ENCODE peak calls at places on chromosomes 16 and 17, in ten cellular contexts. I is NT2/D1, O is tibial artery, H is transverse colon, M is heart right ventricle, W is body of pancreas, Y is prostate gland, J is cardiac muscle cell, C is H9, Z is sigmoid colon. B is an unnamed sample.

GRCh38 chr17:66466933-66467367 is 164.5 kb downstream of the PRKCA start:
- DNase-seq in I (no peak), O (no peak), H (peak; percentile 22), M (no peak), W (no peak), Y (no peak), J (peak; percentile 38), C (peak; percentile 23), Z (peak; percentile 74), B (no peak)

GRCh38 chr16:56677474-56677873 is 4.8 kb upstream of the MT1X start:
- DNase-seq in I (no peak), O (no peak), H (no peak), M (no peak), W (peak; percentile 69), Y (no peak), J (no peak), C (no peak), Z (no peak), B (no peak)

GRCh38 chr17:10063730-10064221 is 134.6 kb downstream of the GAS7 start:
- DNase-seq in I (no peak), O (peak; percentile 79), H (peak; percentile 20), M (no peak), W (no peak), Y (no peak), J (no peak), C (no peak), Z (peak; percentile 79), B (no peak)

GRCh38 chr17:73865825-73866224 is 221.6 kb upstream of the SDK2 start:
- DNase-seq in I (no peak), O (no peak), H (no peak), M (no peak), W (no peak), Y (no peak), J (no peak), C (no peak), Z (no peak), B (no peak)

GRCh38 chr17:28495626-28496025 is 10.5 kb upstream of the FOXN1 start:
- DNase-seq in I (no peak), O (no peak), H (no peak), M (no peak), W (no peak), Y (no peak), J (no peak), C (no peak), Z (no peak), B (no peak)

GRCh38 chr17:68600123-68600880 is 865 bp downstream of the FAM20A start:
- DNase-seq in I (no peak), O (no peak), H (peak; percentile 10), M (peak; percentile 55), W (peak; percentile 25), Y (no peak), J (peak; percentile 80), C (peak; percentile 88), Z (no peak), B (no peak)

GRCh38 chr17:16448490-16448889 is 33.1 kb downstream of the TRPV2 start:
- DNase-seq in I (no peak), O (no peak), H (no peak), M (no peak), W (no peak), Y (no peak), J (no peak), C (no peak), Z (no peak), B (no peak)

GRCh38 chr16:70805787-70806186 is 4.8 kb upstream of the VAC14 start:
- DNase-seq in I (no peak), O (no peak), H (no peak), M (no peak), W (no peak), Y (no peak), J (no peak), C (no peak), Z (no peak), B (no peak)

GRCh38 chr17:57579245-57579644 is 165.9 kb downstream of the CCDC182 start:
- DNase-seq in I (no peak), O (no peak), H (no peak), M (no peak), W (no peak), Y (no peak), J (no peak), C (no peak), Z (no peak), B (no peak)

GRCh38 chr17:57576744-57577143 is 168.4 kb downstream of the CCDC182 start:
- DNase-seq in I (no peak), O (no peak), H (no peak), M (no peak), W (no peak), Y (no peak), J (no peak), C (no peak), Z (no peak), B (no peak)

GRCh38 chr17:57580055-57580739 is 164.9 kb downstream of the CCDC182 start:
- DNase-seq in I (no peak), O (no peak), H (no peak), M (no peak), W (no peak), Y (no peak), J (no peak), C (no peak), Z (no peak), B (no peak)

GRCh38 chr17:57577751-57578607 is 167.1 kb downstream of the CCDC182 start:
- DNase-seq in I (no peak), O (no peak), H (no peak), M (peak; percentile 40), W (no peak), Y (peak; percentile 29), J (no peak), C (no peak), Z (peak; percentile 79), B (no peak)

GRCh38 chr17:57578608-57578990 is 166.5 kb downstream of the CCDC182 start:
- DNase-seq in I (no peak), O (no peak), H (no peak), M (no peak), W (no peak), Y (no peak), J (no peak), C (no peak), Z (no peak), B (no peak)
- H3K4me1 ChIP-seq in I (peaks cover 15% of the 10 kb centered on the region), O (peaks cover 10% of the 10 kb centered on the region), H (no peaks in the 10 kb centered on the region), M (peaks cover 4% of the 10 kb centered on the region), W (no peaks in the 10 kb centered on the region), Y (no peaks in the 10 kb centered on the region), J (peaks cover 10% of the 10 kb centered on the region), C (peaks cover 2% of the 10 kb centered on the region), Z (peaks cover 10% of the 10 kb centered on the region), B (no peaks in the 10 kb centered on the region)

GRCh38 chr16:627458-628239 is 3.1 kb upstream of the WFIKKN1 start:
- DNase-seq in I (no peak), O (no peak), H (no peak), M (no peak), W (peak; percentile 36), Y (no peak), J (no peak), C (peak; percentile 33), Z (peak; percentile 71), B (no peak)

GRCh38 chr16:626174-626765 is 4.5 kb upstream of the WFIKKN1 start:
- DNase-seq in I (no peak), O (no peak), H (no peak), M (no peak), W (no peak), Y (no peak), J (no peak), C (no peak), Z (peak; percentile 59), B (no peak)

GRCh38 chr16:625402-626173 is 5.2 kb upstream of the WFIKKN1 start:
- DNase-seq in I (no peak), O (no peak), H (no peak), M (no peak), W (no peak), Y (no peak), J (no peak), C (no peak), Z (peak; percentile 63), B (no peak)

GRCh38 chr16:628321-629061 is 2.3 kb upstream of the WFIKKN1 start:
- DNase-seq in I (no peak), O (no peak), H (no peak), M (no peak), W (no peak), Y (no peak), J (no peak), C (peak; percentile 29), Z (peak; percentile 61), B (no peak)

DNA sequence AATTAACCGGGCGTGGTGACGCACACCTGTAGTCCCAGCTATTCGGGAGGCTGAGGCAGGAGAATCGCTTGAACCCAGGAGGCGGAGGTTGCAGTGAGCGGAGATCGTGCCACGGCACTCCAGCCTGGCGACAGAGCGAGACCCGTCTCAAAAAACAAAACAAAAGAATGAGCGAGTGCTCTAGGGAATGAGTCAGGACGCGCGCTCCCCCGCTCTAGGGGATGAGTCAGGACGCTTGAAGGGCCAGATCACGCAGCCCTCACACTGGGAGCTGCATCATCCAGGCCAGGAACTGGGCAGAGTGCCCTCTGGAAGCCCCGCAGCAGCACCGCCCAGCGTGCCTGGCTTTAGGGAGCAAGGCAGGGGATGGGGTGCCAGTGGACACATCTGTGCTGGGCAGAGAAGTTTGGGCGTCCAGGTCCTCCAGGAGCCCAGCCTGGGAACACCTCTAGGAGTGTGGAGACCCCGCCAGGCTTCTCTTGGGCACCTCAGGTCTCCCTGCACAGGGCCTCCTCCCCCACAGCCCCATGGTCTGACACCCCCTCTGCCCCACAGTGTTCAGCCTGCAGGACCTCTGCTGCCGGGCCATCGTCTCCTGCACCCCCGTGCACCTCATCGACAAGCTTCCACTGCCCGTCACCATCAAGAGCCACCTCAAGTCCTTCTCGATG is 3.9 kb upstream of the WFIKKN1 start:
- DNase-seq in I (no peak), O (no peak), H (no peak), M (no peak), W (peak; percentile 14), Y (no peak), J (no peak), C (peak; percentile 36), Z (peak; percentile 84), B (no peak)
- H3K4me1 ChIP-seq in I (peaks cover 66% of the 10 kb centered on the region), O (peaks cover 15% of the 10 kb centered on the region), H (no peaks in the 10 kb centered on the region), M (peaks cover 19% of the 10 kb centered on the region), W (peaks cover 14% of the 10 kb centered on the region), Y (peaks cover 6% of the 10 kb centered on the region), J (peaks cover 31% of the 10 kb centered on the region), C (no peaks in the 10 kb centered on the region), Z (peaks cover 43% of the 10 kb centered on the region), B (no peaks in the 10 kb centered on the region)

GRCh38 chr17:40112718-40113109 is 9.1 kb upstream of the MSL1 start:
- DNase-seq in I (no peak), O (peak; percentile 72), H (no peak), M (no peak), W (no peak), Y (no peak), J (no peak), C (no peak), Z (peak; percentile 72), B (no peak)
- H3K4me1 ChIP-seq in I (peaks cover 28% of the 10 kb centered on the region), O (peaks cover 75% of the 10 kb centered on the region), H (peaks cover 59% of the 10 kb centered on the region), M (peaks cover 55% of the 10 kb centered on the region), W (peaks cover 80% of the 10 kb centered on the region), Y (peaks cover 40% of the 10 kb centered on the region), J (peaks cover 45% of the 10 kb centered on the region), C (peaks cover 17% of the 10 kb centered on the region), Z (peaks cover 62% of the 10 kb centered on the region), B (peaks cover 57% of the 10 kb centered on the region)

GRCh38 chr16:78988361-78988992 is 612.1 kb downstream of the MAF start:
- DNase-seq in I (peak; percentile 22), O (no peak), H (no peak), M (no peak), W (no peak), Y (no peak), J (no peak), C (peak; percentile 58), Z (no peak), B (no peak)

GRCh38 chr16:78987676-78988075 is 612.9 kb downstream of the MAF start:
- DNase-seq in I (no peak), O (no peak), H (no peak), M (no peak), W (no peak), Y (peak; percentile 8), J (no peak), C (no peak), Z (no peak), B (no peak)

GRCh38 chr16:78992001-78992400 is 608.5 kb downstream of the MAF start:
- DNase-seq in I (no peak), O (no peak), H (no peak), M (no peak), W (no peak), Y (no peak), J (no peak), C (no peak), Z (no peak), B (no peak)

GRCh38 chr16:78993342-78993741 is 607.2 kb downstream of the MAF start:
- DNase-seq in I (no peak), O (no peak), H (no peak), M (peak; percentile 31), W (no peak), Y (no peak), J (peak; percentile 73), C (no peak), Z (no peak), B (no peak)

GRCh38 chr16:78990309-78990701 is 610.2 kb downstream of the MAF start:
- DNase-seq in I (no peak), O (no peak), H (no peak), M (no peak), W (no peak), Y (no peak), J (peak; percentile 51), C (no peak), Z (no peak), B (no peak)
- H3K4me1 ChIP-seq in I (no peaks in the 10 kb centered on the region), O (peaks cover 2% of the 10 kb centered on the region), H (no peaks in the 10 kb centered on the region), M (no peaks in the 10 kb centered on the region), W (no peaks in the 10 kb centered on the region), Y (no peaks in the 10 kb centered on the region), J (peaks cover 35% of the 10 kb centered on the region), C (peaks cover 5% of the 10 kb centered on the region), Z (no peaks in the 10 kb centered on the region), B (no peaks in the 10 kb centered on the region)